ENCODE peak calls at places on chromosomes 12 and 14, in four cellular contexts. E is body of pancreas, L is heart left ventricle, N is GM12892. V is an unnamed sample.

GRCh38 chr12:46209165-46209564 is 59.7 kb downstream of the SLC38A1 start:
- DNase-seq in E (no peak), L (no peak), N (no peak), V (no peak)

GRCh38 chr12:115078988-115079387 is 395.0 kb upstream of the TBX3 start:
- DNase-seq in E (no peak), L (no peak), N (no peak), V (no peak)

GRCh38 chr12:54421175-54421872 is 2.3 kb upstream of the ITGA5 start:
- DNase-seq in E (no peak), L (no peak), N (no peak), V (no peak)

GRCh38 chr12:13079440-13079906 is 24.0 kb downstream of the GSG1 start:
- DNase-seq in E (no peak), L (no peak), N (no peak), V (no peak)

GRCh38 chr12:8692573-8692972 is 5.2 kb upstream of the RIMKLB start:
- DNase-seq in E (no peak), L (peak; percentile 52), N (no peak), V (no peak)

GRCh38 chr12:15404485-15404884 is 82.2 kb downstream of the PTPRO start:
- DNase-seq in E (no peak), L (no peak), N (no peak), V (no peak)

GRCh38 chr12:47265391-47265790 is 185.6 kb upstream of the AMIGO2 start:
- DNase-seq in E (no peak), L (no peak), N (no peak), V (no peak)

GRCh38 chr12:96985515-96986362 is 78.7 kb downstream of the NEDD1 start:
- DNase-seq in E (peak; percentile 39), L (no peak), N (peak; percentile 41), V (peak; percentile 16)

GRCh38 chr14:75989134-75989533 is 3.6 kb downstream of the IFT43 start:
- DNase-seq in E (no peak), L (peak; percentile 50), N (no peak), V (no peak)

GRCh38 chr14:99667821-99668220 is 16.3 kb upstream of the CYP46A1 start:
- DNase-seq in E (no peak), L (no peak), N (no peak), V (no peak)

GRCh38 chr14:75283162-75283883 is 4.7 kb downstream of the FOS start:
- DNase-seq in E (peak; percentile 49), L (no peak), N (no peak), V (no peak)

GRCh38 chr12:95802482-95803264 is 12.1 kb upstream of the NTN4 start:
- DNase-seq in E (peak; percentile 31), L (no peak), N (no peak), V (no peak)

GRCh38 chr12:84159245-84159644 is 753.4 kb downstream of the SLC6A15 start:
- DNase-seq in E (no peak), L (no peak), N (no peak), V (no peak)

GRCh38 chr12:80068173-80068572 is 31.2 kb upstream of the OTOGL start:
- DNase-seq in E (no peak), L (no peak), N (no peak), V (no peak)

GRCh38 chr12:2893007-2893406 is 2.3 kb downstream of the TULP3 start:
- DNase-seq in E (no peak), L (no peak), N (no peak), V (no peak)

GRCh38 chr14:77760381-77761204 is at the start of gene SNW1:
- DNase-seq in E (peak; percentile 91), L (peak; percentile 92), N (peak; percentile 85), V (peak; percentile 70)

GRCh38 chr12:115944851-115945496 is 332.5 kb downstream of the MED13L start:
- DNase-seq in E (no peak), L (no peak), N (no peak), V (no peak)

GRCh38 chr12:116381240-116381743 is 103.8 kb upstream of the MED13L start:
- DNase-seq in E (no peak), L (no peak), N (no peak), V (no peak)

GRCh38 chr14:67636361-67636919 is 16.7 kb downstream of the ARG2 start:
- DNase-seq in E (no peak), L (no peak), N (no peak), V (no peak)

GRCh38 chr12:10031771-10032175 is 1.3 kb downstream of the CLEC9A start:
- DNase-seq in E (no peak), L (no peak), N (no peak), V (peak; percentile 50)

GRCh38 chr14:34035177-34035933 is 84.5 kb upstream of the EGLN3 start:
- DNase-seq in E (no peak), L (peak; percentile 70), N (no peak), V (peak; percentile 32)

GRCh38 chr12:50528800-50529199 is 24.0 kb downstream of the DIP2B start:
- DNase-seq in E (no peak), L (no peak), N (no peak), V (no peak)

GRCh38 chr12:81470923-81471322 is 288.2 kb downstream of the PPFIA2 start:
- DNase-seq in E (no peak), L (no peak), N (no peak), V (no peak)

GRCh38 chr14:79354336-79354735 is 857.0 kb downstream of the DIO2 start:
- DNase-seq in E (no peak), L (no peak), N (no peak), V (no peak)

GRCh38 chr14:100747021-100747586 is 20.4 kb downstream of the DLK1 start:
- DNase-seq in E (no peak), L (no peak), N (no peak), V (peak; percentile 57)

GRCh38 chr14:101065696-101066694 is 162.5 kb upstream of the RTL1 start:
- DNase-seq in E (no peak), L (no peak), N (no peak), V (no peak)

GRCh38 chr12:114674201-114675047 is 9.6 kb downstream of the TBX3 start:
- DNase-seq in E (no peak), L (no peak), N (no peak), V (no peak)

GRCh38 chr12:29039013-29039412 is 110.1 kb upstream of the FAR2 start:
- DNase-seq in E (no peak), L (no peak), N (no peak), V (no peak)

GRCh38 chr12:104718581-104718980 is 239.5 kb downstream of the SLC41A2 start:
- DNase-seq in E (no peak), L (no peak), N (no peak), V (no peak)

GRCh38 chr12:131203666-131204415 is 250.1 kb downstream of the ADGRD1 start:
- DNase-seq in E (no peak), L (no peak), N (no peak), V (no peak)

GRCh38 chr14:54048736-54049135 is 92.1 kb upstream of the BMP4 start:
- DNase-seq in E (no peak), L (no peak), N (no peak), V (no peak)

GRCh38 chr12:9388379-9388778 is 180.2 kb upstream of the PZP start:
- DNase-seq in E (no peak), L (no peak), N (no peak), V (no peak)

GRCh38 chr12:132256646-132257045 is 72.7 kb downstream of the GALNT9 start:
- DNase-seq in E (no peak), L (no peak), N (no peak), V (no peak)

GRCh38 chr12:3752741-3753486 is at the start of gene CRACR2A:
- DNase-seq in E (peak; percentile 51), L (peak; percentile 65), N (peak; percentile 88), V (no peak)

GRCh38 chr12:132422057-132423043 is 67.6 kb upstream of the FBRSL1 start:
- DNase-seq in E (no peak), L (no peak), N (no peak), V (no peak)

GRCh38 chr12:117472983-117473382 is 111.6 kb upstream of the NOS1 start:
- DNase-seq in E (peak; percentile 20), L (no peak), N (no peak), V (no peak)

GRCh38 chr12:32069071-32069470 is 37.6 kb upstream of the BICD1 start:
- DNase-seq in E (no peak), L (no peak), N (no peak), V (no peak)

GRCh38 chr14:96362965-96363750 is at the start of the genes ATG2B and GSKIP:
- DNase-seq in E (peak; percentile 96), L (peak; percentile 96), N (peak; percentile 81), V (peak; percentile 83)
- TF ChIP-seq POLR2A in E (peak; percentile 91), L (peak; percentile 54), N (peak; percentile 86), V (peak; percentile 38)

DNA sequence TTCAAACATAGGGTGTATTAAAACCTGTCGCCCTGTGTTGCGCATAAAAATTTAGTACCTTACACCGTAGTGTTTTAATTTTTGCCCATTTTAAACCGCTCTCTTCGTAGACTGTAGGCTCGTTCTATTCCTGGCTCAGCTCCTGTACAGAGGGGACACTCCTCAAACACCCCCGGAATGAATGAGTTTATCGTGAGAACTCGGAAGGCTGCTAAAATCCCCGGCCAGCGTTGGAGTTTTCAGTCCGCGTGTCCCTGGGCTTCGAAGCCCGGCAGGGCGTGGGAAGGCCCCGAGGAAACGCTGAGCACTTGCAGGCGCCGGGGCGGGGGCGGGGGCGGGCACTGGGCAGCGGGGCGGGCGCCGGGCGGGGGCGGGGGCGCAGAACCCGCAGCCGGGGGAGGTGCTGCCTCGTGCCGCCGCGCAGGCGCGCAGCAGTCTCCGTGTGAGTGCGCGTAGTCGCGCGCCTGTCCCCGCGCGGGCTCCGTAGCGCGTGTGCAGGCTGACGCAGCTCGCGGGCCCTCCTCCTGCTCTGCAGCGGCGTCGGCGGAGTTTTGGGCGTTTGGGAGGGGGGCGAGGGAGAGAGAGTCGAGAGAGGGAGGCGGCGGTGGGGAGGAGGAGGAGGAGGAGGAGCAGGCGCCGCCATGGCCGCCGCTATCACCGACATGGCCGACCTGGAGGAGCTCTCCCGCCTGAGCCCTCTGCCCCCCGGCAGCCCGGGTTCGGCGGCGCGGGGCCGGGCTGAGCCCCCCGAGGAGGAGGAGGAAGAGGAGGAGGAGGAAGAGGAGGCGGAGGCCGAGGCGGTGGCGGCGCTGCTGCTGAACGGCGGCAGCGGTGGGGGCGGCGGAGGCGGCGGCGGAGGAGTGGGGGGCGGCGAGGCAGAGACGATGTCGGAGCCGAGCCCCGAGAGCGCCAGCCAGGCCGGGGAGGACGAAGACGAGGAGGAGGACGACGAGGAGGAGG is at the start of gene AEBP2:
- DNase-seq in E (peak; percentile 89), L (peak; percentile 95), N (peak; percentile 82), V (peak; percentile 93)
- TF ChIP-seq POLR2A in E (peak; percentile 88), L (peak; percentile 75), N (peak; percentile 52), V (peak; percentile 72)

GRCh38 chr14:39432619-39433451 is 602 bp upstream of the FBXO33 start:
- DNase-seq in E (peak; percentile 95), L (peak; percentile 91), N (peak; percentile 43), V (peak; percentile 64)
- TF ChIP-seq POLR2A in E (peak; percentile 90), L (peak; percentile 42), N (peak; percentile 69), V (peak; percentile 22)

GRCh38 chr12:26271889-26272492 is 76.6 kb downstream of the SSPN start:
- DNase-seq in E (peak; percentile 71), L (peak; percentile 83), N (no peak), V (peak; percentile 11)

GRCh38 chr12:26276709-26277108 is 81.3 kb downstream of the SSPN start:
- DNase-seq in E (no peak), L (no peak), N (no peak), V (no peak)

GRCh38 chr12:26275313-26276257 is 80.2 kb downstream of the SSPN start:
- DNase-seq in E (no peak), L (no peak), N (no peak), V (no peak)

GRCh38 chr12:26273811-26274210 is 78.4 kb downstream of the SSPN start:
- DNase-seq in E (no peak), L (no peak), N (no peak), V (no peak)

GRCh38 chr12:26274441-26275312 is 79.3 kb downstream of the SSPN start:
- DNase-seq in E (peak; percentile 75), L (peak; percentile 85), N (peak; percentile 27), V (peak; percentile 69)
- TF ChIP-seq POLR2A in E (peak; percentile 61), L (no peak), N (no peak), V (peak; percentile 12)